ENCODE peak calls at places on chromosome 18, in five cellular contexts. T, D, C, Z and H are unnamed samples.

GRCh38 chr18:54679318-54680149 is 88.5 kb downstream of the DYNAP start:
- DNase-seq in T (peak), D (peak), C (no peak), Z (peak), H (peak)

GRCh38 chr18:79380816-79381806 is 14.6 kb upstream of the NFATC1 start:
- DNase-seq in T (no peak), D (peak), C (no peak), Z (peak), H (no peak)

GRCh38 chr18:75393721-75394120 is 33.8 kb downstream of the SMIM21 start:
- DNase-seq in T (peak), D (no peak), C (no peak), Z (peak), H (no peak)

GRCh38 chr18:47997338-47997780 is 66.9 kb upstream of the SMAD2 start:
- DNase-seq in T (no peak), D (no peak), C (peak), Z (no peak), H (no peak)

GRCh38 chr18:48621815-48622555 is 83.2 kb downstream of the CTIF start:
- DNase-seq in T (no peak), D (no peak), C (no peak), Z (peak), H (peak)

GRCh38 chr18:70382032-70382431 is 93.2 kb downstream of the SOCS6 start:
- DNase-seq in T (no peak), D (no peak), C (no peak), Z (no peak), H (no peak)

GRCh38 chr18:70289351-70290330 is 796 bp downstream of the SOCS6 start:
- DNase-seq in T (no peak), D (peak), C (peak), Z (peak), H (no peak)

GRCh38 chr18:68484241-68484640 is 230.7 kb downstream of the TMX3 start:
- DNase-seq in T (no peak), D (peak), C (no peak), Z (no peak), H (peak)

GRCh38 chr18:50193796-50194622 is 938 bp downstream of the MYO5B start:
- DNase-seq in T (no peak), D (no peak), C (no peak), Z (no peak), H (no peak)

GRCh38 chr18:36537289-36537688 is 239.8 kb downstream of the FHOD3 start:
- DNase-seq in T (no peak), D (no peak), C (no peak), Z (no peak), H (no peak)

GRCh38 chr18:77131652-77132368 is 773 bp downstream of the MBP start:
- DNase-seq in T (no peak), D (peak), C (peak), Z (no peak), H (no peak)

GRCh38 chr18:73431620-73432019 is 563.8 kb upstream of the NETO1 start:
- DNase-seq in T (no peak), D (no peak), C (no peak), Z (no peak), H (no peak)

GRCh38 chr18:48409591-48410094 is 460 bp upstream of the ZBTB7C start:
- DNase-seq in T (no peak), D (peak), C (no peak), Z (no peak), H (no peak)

GRCh38 chr18:8084160-8084559 is 517.0 kb downstream of the PTPRM start:
- DNase-seq in T (no peak), D (peak), C (peak), Z (peak), H (peak)

GRCh38 chr18:47250415-47251046 is 929 bp downstream of the SKOR2 start:
- DNase-seq in T (no peak), D (no peak), C (no peak), Z (no peak), H (no peak)

GRCh38 chr18:71682591-71682990 is 861.6 kb downstream of the CBLN2 start:
- DNase-seq in T (no peak), D (no peak), C (no peak), Z (no peak), H (peak)

GRCh38 chr18:24108621-24109020 is 30.2 kb upstream of the CABYR start:
- DNase-seq in T (no peak), D (no peak), C (no peak), Z (no peak), H (no peak)

GRCh38 chr18:79912409-79912991 is 39.0 kb downstream of the SLC66A2 start:
- DNase-seq in T (no peak), D (peak), C (no peak), Z (peak), H (peak)

GRCh38 chr18:13910501-13910900 is 4.8 kb downstream of the MC2R start:
- DNase-seq in T (no peak), D (no peak), C (no peak), Z (no peak), H (no peak)

GRCh38 chr18:26091047-26091630 is 726 bp upstream of the SS18 start:
- DNase-seq in T (no peak), D (no peak), C (peak), Z (no peak), H (no peak)

GRCh38 chr18:56062931-56063330 is 474.9 kb upstream of the TCF4 start:
- DNase-seq in T (no peak), D (no peak), C (no peak), Z (no peak), H (no peak)

GRCh38 chr18:45664824-45665763 is 49.8 kb downstream of the SLC14A2 start:
- DNase-seq in T (no peak), D (peak), C (peak), Z (peak), H (peak)

GRCh38 chr18:907880-908512 is 3.3 kb downstream of the ADCYAP1 start:
- DNase-seq in T (no peak), D (peak), C (no peak), Z (no peak), H (no peak)